ENCODE peak calls at places on chromosome 1, in ten cellular contexts. C is cardiac fibroblast, F is RWPE1, S is progenitor cell of endocrine pancreas, Y is GM12892, R is NCI-H510A treated with DMSO at 0.1 percent for 48 hours, H is NCI-H1417, A is uterus, K is heart left ventricle, J is fibroblast of lung. O is an unnamed sample.

GRCh38 chr1:36989260-36989659 is 45.1 kb downstream of the GRIK3 start:
- DNase-seq in C (no peak), F (no peak), S (no peak), Y (no peak), R (no peak), H (no peak), A (peak), K (no peak), J (no peak), O (no peak)

GRCh38 chr1:244010599-244011211 is 40.4 kb upstream of the ZBTB18 start:
- DNase-seq in C (no peak), F (no peak), S (no peak), Y (no peak), R (no peak), H (no peak), A (no peak), K (no peak), J (peak), O (no peak)

GRCh38 chr1:55718758-55719671 is 503.9 kb upstream of the USP24 start:
- DNase-seq in C (peak), F (peak), S (no peak), Y (no peak), R (no peak), H (no peak), A (peak), K (no peak), J (peak), O (peak)

GRCh38 chr1:63753591-63753990 is 20.2 kb upstream of the ROR1 start:
- DNase-seq in C (no peak), F (no peak), S (no peak), Y (no peak), R (no peak), H (no peak), A (no peak), K (no peak), J (no peak), O (no peak)

GRCh38 chr1:67609942-67610341 is 75.1 kb upstream of the GADD45A start:
- DNase-seq in C (no peak), F (no peak), S (no peak), Y (no peak), R (no peak), H (no peak), A (no peak), K (no peak), J (no peak), O (no peak)

GRCh38 chr1:231695439-231696255 is 69.1 kb downstream of the DISC1 start:
- DNase-seq in C (no peak), F (no peak), S (no peak), Y (no peak), R (no peak), H (no peak), A (no peak), K (no peak), J (peak), O (no peak)

GRCh38 chr1:182649041-182649440 is 35.3 kb downstream of the RGS8 start:
- DNase-seq in C (no peak), F (no peak), S (no peak), Y (no peak), R (no peak), H (no peak), A (no peak), K (no peak), J (no peak), O (no peak)

GRCh38 chr1:54099211-54099610 is 45.8 kb downstream of the TCEANC2 start:
- DNase-seq in C (no peak), F (no peak), S (no peak), Y (no peak), R (no peak), H (no peak), A (no peak), K (no peak), J (no peak), O (no peak)

GRCh38 chr1:220511785-220512184 is 16.2 kb upstream of the MARK1 start:
- DNase-seq in C (no peak), F (peak), S (no peak), Y (no peak), R (no peak), H (no peak), A (no peak), K (peak), J (no peak), O (no peak)

GRCh38 chr1:180544050-180544449 is 14.7 kb upstream of the OVAAL start:
- DNase-seq in C (no peak), F (no peak), S (no peak), Y (no peak), R (no peak), H (no peak), A (no peak), K (no peak), J (no peak), O (no peak)

GRCh38 chr1:228050571-228051181 is 31.8 kb upstream of the ARF1 start:
- DNase-seq in C (no peak), F (no peak), S (no peak), Y (no peak), R (no peak), H (no peak), A (no peak), K (no peak), J (no peak), O (no peak)

GRCh38 chr1:63799324-63799723 is 25.5 kb downstream of the ROR1 start:
- DNase-seq in C (no peak), F (no peak), S (no peak), Y (no peak), R (no peak), H (no peak), A (no peak), K (no peak), J (no peak), O (no peak)

GRCh38 chr1:30660241-30660640 is 63.1 kb downstream of the MATN1 start:
- DNase-seq in C (no peak), F (no peak), S (no peak), Y (no peak), R (no peak), H (no peak), A (no peak), K (no peak), J (no peak), O (no peak)